ENCODE peak calls at places on chromosome 2, in six cellular contexts. One of them, this sample, is unnamed.

GRCh38 chr2:86017901-86018896 is 87.5 kb downstream of the POLR1A start:
- DNase-seq in cardiac fibroblast: peak
- DNase-seq in NCI-H2081: no peak
- DNase-seq in LoVo: peak
- DNase-seq in Peyer's patch: peak
- DNase-seq in fibroblast of the conjunctiva: no peak
- DNase-seq in this sample: no peak

GRCh38 chr2:216339456-216340279 is 32.6 kb downstream of the MARCHF4 start:
- DNase-seq in LoVo: no peak
- DNase-seq in fibroblast of the conjunctiva: no peak
- DNase-seq in NCI-H2081: peak
- DNase-seq in Peyer's patch: no peak
- DNase-seq in cardiac fibroblast: peak
- DNase-seq in this sample: no peak

GRCh38 chr2:85318222-85319182 is 9.3 kb downstream of the TGOLN2 start:
- DNase-seq in LoVo: no peak
- DNase-seq in Peyer's patch: no peak
- DNase-seq in fibroblast of the conjunctiva: peak
- DNase-seq in NCI-H2081: no peak
- DNase-seq in cardiac fibroblast: peak
- DNase-seq in this sample: no peak

GRCh38 chr2:30756051-30756719 is 51.1 kb downstream of the CAPN13 start:
- DNase-seq in fibroblast of the conjunctiva: no peak
- DNase-seq in LoVo: no peak
- DNase-seq in Peyer's patch: no peak
- DNase-seq in NCI-H2081: no peak
- DNase-seq in cardiac fibroblast: no peak
- DNase-seq in this sample: no peak

GRCh38 chr2:42922790-42923631 is 130.6 kb upstream of the HAAO start:
- DNase-seq in cardiac fibroblast: peak
- DNase-seq in NCI-H2081: no peak
- DNase-seq in Peyer's patch: no peak
- DNase-seq in fibroblast of the conjunctiva: peak
- DNase-seq in LoVo: no peak
- DNase-seq in this sample: no peak

GRCh38 chr2:179049546-179050311 is at the start of gene CCDC141:
- DNase-seq in fibroblast of the conjunctiva: no peak
- DNase-seq in NCI-H2081: no peak
- DNase-seq in Peyer's patch: peak
- DNase-seq in LoVo: no peak
- DNase-seq in cardiac fibroblast: peak
- DNase-seq in this sample: no peak

GRCh38 chr2:161245237-161245505 is 63.1 kb upstream of the PSMD14 start:
- DNase-seq in Peyer's patch: no peak
- DNase-seq in fibroblast of the conjunctiva: no peak
- DNase-seq in LoVo: no peak
- DNase-seq in cardiac fibroblast: no peak
- DNase-seq in NCI-H2081: no peak
- DNase-seq in this sample: peak

GRCh38 chr2:158686166-158686792 is 108.8 kb upstream of the DAPL1 start:
- DNase-seq in LoVo: no peak
- DNase-seq in cardiac fibroblast: peak
- DNase-seq in fibroblast of the conjunctiva: no peak
- DNase-seq in NCI-H2081: no peak
- DNase-seq in Peyer's patch: no peak
- DNase-seq in this sample: no peak

GRCh38 chr2:223044916-223045700 is 6.9 kb upstream of the KCNE4 start:
- DNase-seq in NCI-H2081: no peak
- DNase-seq in fibroblast of the conjunctiva: no peak
- DNase-seq in cardiac fibroblast: no peak
- DNase-seq in Peyer's patch: no peak
- DNase-seq in LoVo: no peak
- DNase-seq in this sample: no peak

GRCh38 chr2:68809324-68810240 is 61.6 kb downstream of the BMP10 start:
- DNase-seq in Peyer's patch: no peak
- DNase-seq in NCI-H2081: no peak
- DNase-seq in fibroblast of the conjunctiva: no peak
- DNase-seq in cardiac fibroblast: no peak
- DNase-seq in LoVo: no peak
- DNase-seq in this sample: peak

GRCh38 chr2:134344954-134345697 is 91.3 kb downstream of the MGAT5 start:
- DNase-seq in cardiac fibroblast: no peak
- DNase-seq in NCI-H2081: no peak
- DNase-seq in Peyer's patch: no peak
- DNase-seq in LoVo: no peak
- DNase-seq in fibroblast of the conjunctiva: no peak
- DNase-seq in this sample: no peak

GRCh38 chr2:2109186-2109585 is 221.9 kb downstream of the MYT1L start:
- DNase-seq in Peyer's patch: no peak
- DNase-seq in LoVo: no peak
- DNase-seq in fibroblast of the conjunctiva: no peak
- DNase-seq in NCI-H2081: no peak
- DNase-seq in cardiac fibroblast: no peak
- DNase-seq in this sample: no peak

GRCh38 chr2:149544692-149545091 is 42.9 kb downstream of the MMADHC start:
- DNase-seq in Peyer's patch: no peak
- DNase-seq in NCI-H2081: no peak
- DNase-seq in fibroblast of the conjunctiva: no peak
- DNase-seq in LoVo: no peak
- DNase-seq in cardiac fibroblast: no peak
- DNase-seq in this sample: no peak

GRCh38 chr2:157874997-157875719 is 972 bp downstream of the ACVR1 start:
- DNase-seq in NCI-H2081: no peak
- DNase-seq in Peyer's patch: peak
- DNase-seq in fibroblast of the conjunctiva: peak
- DNase-seq in LoVo: no peak
- DNase-seq in cardiac fibroblast: peak
- DNase-seq in this sample: peak

GRCh38 chr2:188181035-188181434 is 110.6 kb upstream of the GULP1 start:
- DNase-seq in cardiac fibroblast: no peak
- DNase-seq in LoVo: no peak
- DNase-seq in fibroblast of the conjunctiva: no peak
- DNase-seq in Peyer's patch: no peak
- DNase-seq in NCI-H2081: no peak
- DNase-seq in this sample: no peak

GRCh38 chr2:162731917-162732804 is 106.4 kb downstream of the KCNH7 start:
- DNase-seq in NCI-H2081: peak
- DNase-seq in Peyer's patch: no peak
- DNase-seq in cardiac fibroblast: no peak
- DNase-seq in fibroblast of the conjunctiva: no peak
- DNase-seq in LoVo: peak
- DNase-seq in this sample: no peak

GRCh38 chr2:86480105-86480504 is 38.9 kb downstream of the KDM3A start:
- DNase-seq in NCI-H2081: no peak
- DNase-seq in LoVo: no peak
- DNase-seq in fibroblast of the conjunctiva: no peak
- DNase-seq in Peyer's patch: no peak
- DNase-seq in cardiac fibroblast: no peak
- DNase-seq in this sample: no peak

GRCh38 chr2:96556441-96557330 is 20.1 kb downstream of the ARID5A start:
- DNase-seq in Peyer's patch: peak
- DNase-seq in fibroblast of the conjunctiva: peak
- DNase-seq in cardiac fibroblast: peak
- DNase-seq in LoVo: peak
- DNase-seq in NCI-H2081: no peak
- DNase-seq in this sample: no peak

GRCh38 chr2:28378679-28379392 is 13.8 kb upstream of the FOSL2 start:
- DNase-seq in fibroblast of the conjunctiva: no peak
- DNase-seq in Peyer's patch: no peak
- DNase-seq in cardiac fibroblast: no peak
- DNase-seq in NCI-H2081: no peak
- DNase-seq in LoVo: no peak
- DNase-seq in this sample: no peak

GRCh38 chr2:3805120-3805519 is 101.7 kb downstream of the DCDC2C start:
- DNase-seq in LoVo: peak
- DNase-seq in Peyer's patch: no peak
- DNase-seq in cardiac fibroblast: no peak
- DNase-seq in NCI-H2081: no peak
- DNase-seq in fibroblast of the conjunctiva: no peak
- DNase-seq in this sample: peak

GRCh38 chr2:25700221-25700660 is 26.9 kb upstream of the DTNB start:
- DNase-seq in cardiac fibroblast: peak
- DNase-seq in NCI-H2081: peak
- DNase-seq in LoVo: peak
- DNase-seq in Peyer's patch: no peak
- DNase-seq in fibroblast of the conjunctiva: peak
- DNase-seq in this sample: peak

GRCh38 chr2:102264952-102265351 is 46.4 kb upstream of the IL1RL1 start:
- DNase-seq in LoVo: no peak
- DNase-seq in cardiac fibroblast: no peak
- DNase-seq in Peyer's patch: no peak
- DNase-seq in fibroblast of the conjunctiva: no peak
- DNase-seq in NCI-H2081: no peak
- DNase-seq in this sample: no peak

GRCh38 chr2:27717070-27717453 is 53.4 kb downstream of the SLC4A1AP start:
- DNase-seq in cardiac fibroblast: peak
- DNase-seq in Peyer's patch: no peak
- DNase-seq in fibroblast of the conjunctiva: no peak
- DNase-seq in NCI-H2081: no peak
- DNase-seq in LoVo: no peak
- DNase-seq in this sample: no peak

GRCh38 chr2:36587091-36587490 is 10.9 kb downstream of the FEZ2 start:
- DNase-seq in cardiac fibroblast: no peak
- DNase-seq in fibroblast of the conjunctiva: no peak
- DNase-seq in NCI-H2081: peak
- DNase-seq in Peyer's patch: no peak
- DNase-seq in LoVo: no peak
- DNase-seq in this sample: no peak

GRCh38 chr2:173076557-173077345 is 1.1 kb downstream of the MAP3K20 start:
- DNase-seq in fibroblast of the conjunctiva: no peak
- DNase-seq in LoVo: no peak
- DNase-seq in cardiac fibroblast: peak
- DNase-seq in NCI-H2081: peak
- DNase-seq in Peyer's patch: no peak
- DNase-seq in this sample: no peak

GRCh38 chr2:154698789-154699559 is 479 bp downstream of the KCNJ3 start:
- DNase-seq in cardiac fibroblast: no peak
- DNase-seq in Peyer's patch: peak
- DNase-seq in NCI-H2081: no peak
- DNase-seq in LoVo: no peak
- DNase-seq in fibroblast of the conjunctiva: no peak
- DNase-seq in this sample: no peak

GRCh38 chr2:9416267-9416961 is 6.9 kb downstream of the ITGB1BP1 start:
- DNase-seq in NCI-H2081: no peak
- DNase-seq in fibroblast of the conjunctiva: no peak
- DNase-seq in Peyer's patch: no peak
- DNase-seq in LoVo: no peak
- DNase-seq in cardiac fibroblast: no peak
- DNase-seq in this sample: no peak

GRCh38 chr2:11187083-11187619 is 31.9 kb downstream of the SLC66A3 start:
- DNase-seq in LoVo: no peak
- DNase-seq in cardiac fibroblast: peak
- DNase-seq in fibroblast of the conjunctiva: peak
- DNase-seq in Peyer's patch: no peak
- DNase-seq in NCI-H2081: no peak
- DNase-seq in this sample: no peak

GRCh38 chr2:47070155-47070919 is 84.8 kb downstream of the STPG4 start:
- DNase-seq in NCI-H2081: no peak
- DNase-seq in Peyer's patch: no peak
- DNase-seq in LoVo: no peak
- DNase-seq in fibroblast of the conjunctiva: no peak
- DNase-seq in cardiac fibroblast: no peak
- DNase-seq in this sample: no peak

GRCh38 chr2:39523308-39524044 is 86.4 kb upstream of the MAP4K3 start:
- DNase-seq in NCI-H2081: no peak
- DNase-seq in LoVo: peak
- DNase-seq in cardiac fibroblast: peak
- DNase-seq in fibroblast of the conjunctiva: peak
- DNase-seq in Peyer's patch: no peak
- DNase-seq in this sample: no peak

GRCh38 chr2:24721470-24721869 is 71.7 kb downstream of the PTRHD1 start:
- DNase-seq in fibroblast of the conjunctiva: peak
- DNase-seq in Peyer's patch: peak
- DNase-seq in cardiac fibroblast: peak
- DNase-seq in LoVo: no peak
- DNase-seq in NCI-H2081: peak
- DNase-seq in this sample: no peak

GRCh38 chr2:218991674-218992168 is 1.5 kb downstream of the CRYBA2 start:
- DNase-seq in Peyer's patch: no peak
- DNase-seq in NCI-H2081: no peak
- DNase-seq in cardiac fibroblast: peak
- DNase-seq in fibroblast of the conjunctiva: no peak
- DNase-seq in LoVo: no peak
- DNase-seq in this sample: peak

GRCh38 chr2:191050640-191050987 is 36.6 kb upstream of the STAT1 start:
- DNase-seq in fibroblast of the conjunctiva: peak
- DNase-seq in NCI-H2081: no peak
- DNase-seq in cardiac fibroblast: peak
- DNase-seq in Peyer's patch: no peak
- DNase-seq in LoVo: no peak
- DNase-seq in this sample: no peak

GRCh38 chr2:172640389-172640788 is 84.5 kb downstream of the PDK1 start:
- DNase-seq in LoVo: no peak
- DNase-seq in Peyer's patch: no peak
- DNase-seq in NCI-H2081: peak
- DNase-seq in cardiac fibroblast: peak
- DNase-seq in fibroblast of the conjunctiva: no peak
- DNase-seq in this sample: no peak

This sample was measured in Karpas-422.